ENCODE peak calls at places on chromosomes 5 and 9, in seven cellular contexts. P is SK-N-MC, B is astrocyte, L is colonic mucosa, S is PC-3, G is neural progenitor cell, X is fibroblast of lung. H is an unnamed sample. For H3K9me3, the result is how much of the 10 kb centered on the place peaks cover.

GRCh38 chr9:127908660-127908926 is 8.2 kb downstream of the ST6GALNAC4 start:
- DNase-seq in P (no peak), B (no peak), L (no peak), S (no peak), G (no peak), X (no peak), H (no peak)

GRCh38 chr9:114108016-114108833 is 9.1 kb upstream of the KIF12 start:
- DNase-seq in P (no peak), B (peak), L (peak), S (peak), G (peak), X (peak), H (peak)

GRCh38 chr5:16508730-16509531 is 43.3 kb upstream of the ZNF622 start:
- DNase-seq in P (no peak), B (no peak), L (peak), S (peak), G (peak), X (no peak), H (no peak)

GRCh38 chr5:171599957-171600612 is 180.6 kb downstream of the FGF18 start:
- DNase-seq in P (no peak), B (no peak), L (no peak), S (no peak), G (no peak), X (no peak), H (no peak)

GRCh38 chr5:134509308-134510040 is 16.0 kb upstream of the JADE2 start:
- DNase-seq in P (no peak), B (peak), L (no peak), S (peak), G (no peak), X (peak), H (no peak)

GRCh38 chr5:154191467-154192261 is 1.1 kb downstream of the GALNT10 start:
- DNase-seq in P (no peak), B (peak), L (no peak), S (no peak), G (no peak), X (peak), H (no peak)

GRCh38 chr5:1210832-1211251 is 9.4 kb downstream of the SLC6A19 start:
- DNase-seq in P (no peak), B (no peak), L (no peak), S (no peak), G (no peak), X (no peak), H (no peak)

GRCh38 chr9:93686127-93686879 is 109.9 kb downstream of the PHF2 start:
- DNase-seq in P (no peak), B (no peak), L (no peak), S (no peak), G (no peak), X (no peak), H (no peak)

GRCh38 chr5:164353155-164353554 is 847.7 kb downstream of the MAT2B start:
- DNase-seq in P (peak), B (peak), L (no peak), S (no peak), G (no peak), X (peak), H (no peak)

GRCh38 chr5:156934450-156935211 is 28.4 kb downstream of the TIMD4 start:
- DNase-seq in P (no peak), B (no peak), L (no peak), S (peak), G (peak), X (no peak), H (no peak)

GRCh38 chr5:112696786-112697185 is 40.9 kb upstream of the APC start:
- DNase-seq in P (no peak), B (no peak), L (no peak), S (no peak), G (no peak), X (no peak), H (no peak)

GRCh38 chr5:134851307-134851923 is 5.6 kb downstream of the C5orf24 start:
- DNase-seq in P (no peak), B (peak), L (no peak), S (peak), G (no peak), X (peak), H (no peak)

GRCh38 chr5:141692919-141693848 is 11.2 kb upstream of the ARAP3 start:
- DNase-seq in P (no peak), B (peak), L (no peak), S (no peak), G (peak), X (peak), H (no peak)

GRCh38 chr5:177310757-177311173 is 933 bp downstream of the MXD3 start:
- DNase-seq in P (no peak), B (no peak), L (peak), S (peak), G (peak), X (no peak), H (no peak)
- H3K9ac ChIP-seq in P (peak), B (peak), L (peak), S (peak), G (peak), X (no peak), H (peak)

GRCh38 chr5:139776856-139777255 is 18.8 kb upstream of the PSD2 start:
- DNase-seq in P (no peak), B (no peak), L (no peak), S (no peak), G (no peak), X (no peak), H (no peak)

GRCh38 chr5:139775872-139776271 is 19.7 kb upstream of the PSD2 start:
- DNase-seq in P (no peak), B (no peak), L (no peak), S (no peak), G (no peak), X (no peak), H (no peak)

GRCh38 chr5:139772392-139772791 is 23.2 kb upstream of the PSD2 start:
- DNase-seq in P (no peak), B (no peak), L (no peak), S (no peak), G (no peak), X (no peak), H (no peak)

GRCh38 chr5:139772927-139773690 is 22.5 kb upstream of the PSD2 start:
- DNase-seq in P (no peak), B (no peak), L (no peak), S (no peak), G (no peak), X (no peak), H (no peak)

GRCh38 chr5:139774980-139775654 is 20.5 kb upstream of the PSD2 start:
- DNase-seq in P (no peak), B (peak), L (peak), S (peak), G (peak), X (peak), H (peak)
- H3K9me3 ChIP-seq in P (under half), B (under half), L (under half), S (under half), G (under half), X (under half), H (under half)

GRCh38 chr5:84032404-84032803 is 311.7 kb upstream of the HAPLN1 start:
- DNase-seq in P (no peak), B (peak), L (no peak), S (peak), G (no peak), X (peak), H (no peak)

GRCh38 chr5:84028093-84028492 is 307.4 kb upstream of the HAPLN1 start:
- DNase-seq in P (no peak), B (peak), L (no peak), S (peak), G (no peak), X (peak), H (no peak)
- H3K9ac ChIP-seq in P (no peak), B (no peak), L (no peak), S (no peak), G (no peak), X (no peak), H (no peak)

GRCh38 chr5:94540856-94541494 is 77.4 kb downstream of the KIAA0825 start:
- DNase-seq in P (no peak), B (no peak), L (no peak), S (peak), G (peak), X (no peak), H (no peak)

GRCh38 chr5:94544031-94544650 is 74.3 kb downstream of the KIAA0825 start:
- DNase-seq in P (no peak), B (peak), L (no peak), S (no peak), G (no peak), X (peak), H (no peak)

GRCh38 chr5:94538260-94538659 is 80.1 kb downstream of the KIAA0825 start:
- DNase-seq in P (no peak), B (no peak), L (no peak), S (no peak), G (no peak), X (no peak), H (no peak)
- H3K9me3 ChIP-seq in P (under half), B (under half), L (under half), S (under half), G (under half), X (under half), H (under half)